ENCODE peak calls at places on chromosomes 12 and 14, in seven cellular contexts. Q is germinal center; S is T-cell; H is activated naive CD8-positive, alpha-beta T cell treated with anti-CD3 and anti-CD28 coated beads, Interleukin-2, amount 50 U/mL, for 24 hours; E is heart right ventricle; W is GF-D8; B is T-helper 17 cell. D is an unnamed sample.

GRCh38 chr12:124036117-124037109 is 63.4 kb downstream of the ZNF664 start:
- DNase-seq in S (no peak), E (peak; percentile 23), H (peak; percentile 36), Q (peak; percentile 46), W (no peak), B (peak; percentile 18), D (no peak)

GRCh38 chr12:131454418-131455217 is 256.3 kb upstream of the SFSWAP start:
- DNase-seq in W (peak; percentile 11), B (no peak), E (peak; percentile 32), H (peak; percentile 49), Q (peak; percentile 46), S (no peak), D (peak; percentile 61)

GRCh38 chr14:69580009-69580577 is 5.4 kb upstream of the CCDC177 start:
- DNase-seq in Q (peak; percentile 44), S (no peak), B (no peak), W (no peak), H (no peak), E (no peak), D (no peak)

GRCh38 chr12:14185441-14186192 is 179.9 kb upstream of the ATF7IP start:
- DNase-seq in B (no peak), Q (peak; percentile 51), S (no peak), W (no peak), H (peak; percentile 13), E (peak; percentile 7), D (no peak)

GRCh38 chr14:63273717-63274673 is 44.7 kb downstream of the GPHB5 start:
- DNase-seq in H (no peak), S (no peak), W (no peak), Q (no peak), E (peak; percentile 62), B (no peak), D (no peak)

GRCh38 chr12:127145929-127146789 is 1120.8 kb upstream of the TMEM132C start:
- DNase-seq in E (peak; percentile 61), S (peak; percentile 64), Q (peak; percentile 5), W (no peak), B (peak; percentile 36), H (peak; percentile 75), D (no peak)

GRCh38 chr12:578743-579449 is 84.3 kb downstream of the NINJ2 start:
- DNase-seq in S (no peak), B (no peak), H (no peak), W (no peak), E (peak; percentile 3), Q (no peak), D (no peak)

GRCh38 chr12:122880668-122881067 is 15.3 kb downstream of the VPS37B start:
- DNase-seq in H (no peak), Q (no peak), B (no peak), E (no peak), W (no peak), S (no peak), D (peak; percentile 26)

GRCh38 chr14:43012817-43013216 is 1406.1 kb downstream of the LRFN5 start:
- DNase-seq in H (no peak), Q (no peak), B (no peak), E (no peak), W (no peak), S (no peak), D (no peak)

GRCh38 chr12:43988838-43989560 is 153.1 kb downstream of the TMEM117 start:
- DNase-seq in B (no peak), H (no peak), S (no peak), Q (no peak), E (no peak), W (no peak), D (no peak)

GRCh38 chr12:23083267-23083666 is 458.3 kb downstream of the ETNK1 start:
- DNase-seq in E (no peak), H (no peak), B (no peak), W (no peak), S (no peak), Q (no peak), D (no peak)